ENCODE peak calls at places on chromosomes 13 and 19, in six cellular contexts. One of them, this sample, is unnamed.

GRCh38 chr19:14369399-14370168 is 11.7 kb upstream of the ADGRE5 start:
- DNase-seq in psoas muscle: no peak
- DNase-seq in AG04450: no peak
- DNase-seq in PC-3: no peak
- DNase-seq in CD8-positive, alpha-beta T cell: peak
- DNase-seq in fibroblast of mammary gland: peak
- DNase-seq in this sample: no peak

GRCh38 chr19:51696606-51697005 is 3.5 kb downstream of the SPACA6 start:
- DNase-seq in psoas muscle: no peak
- DNase-seq in AG04450: no peak
- DNase-seq in PC-3: no peak
- DNase-seq in CD8-positive, alpha-beta T cell: no peak
- DNase-seq in fibroblast of mammary gland: no peak
- DNase-seq in this sample: no peak

GRCh38 chr13:99967498-99967883 is 4.1 kb downstream of the ZIC5 start:
- DNase-seq in psoas muscle: no peak
- DNase-seq in AG04450: no peak
- DNase-seq in PC-3: no peak
- DNase-seq in CD8-positive, alpha-beta T cell: no peak
- DNase-seq in fibroblast of mammary gland: no peak
- DNase-seq in this sample: no peak

GRCh38 chr13:23620613-23621315 is 50.6 kb downstream of the TNFRSF19 start:
- DNase-seq in psoas muscle: no peak
- DNase-seq in AG04450: no peak
- DNase-seq in PC-3: no peak
- DNase-seq in CD8-positive, alpha-beta T cell: no peak
- DNase-seq in fibroblast of mammary gland: no peak
- DNase-seq in this sample: no peak

GRCh38 chr13:30341815-30342570 is 34.6 kb upstream of the KATNAL1 start:
- DNase-seq in psoas muscle: peak
- DNase-seq in AG04450: peak
- DNase-seq in PC-3: peak
- DNase-seq in CD8-positive, alpha-beta T cell: no peak
- DNase-seq in fibroblast of mammary gland: peak
- DNase-seq in this sample: no peak

GRCh38 chr13:99990045-99990977 is 8.7 kb downstream of the ZIC2 start:
- DNase-seq in psoas muscle: no peak
- DNase-seq in AG04450: no peak
- DNase-seq in PC-3: no peak
- DNase-seq in CD8-positive, alpha-beta T cell: no peak
- DNase-seq in fibroblast of mammary gland: no peak
- DNase-seq in this sample: no peak

GRCh38 chr19:14563989-14564650 is 7.7 kb downstream of the NDUFB7 start:
- DNase-seq in psoas muscle: peak
- DNase-seq in AG04450: no peak
- DNase-seq in PC-3: peak
- DNase-seq in CD8-positive, alpha-beta T cell: no peak
- DNase-seq in fibroblast of mammary gland: peak
- DNase-seq in this sample: no peak

GRCh38 chr13:111337741-111338140 is 17.3 kb downstream of the TEX29 start:
- DNase-seq in psoas muscle: no peak
- DNase-seq in AG04450: no peak
- DNase-seq in PC-3: no peak
- DNase-seq in CD8-positive, alpha-beta T cell: no peak
- DNase-seq in fibroblast of mammary gland: peak
- DNase-seq in this sample: no peak

GRCh38 chr19:12995596-12996541 is 594 bp downstream of the NFIX start:
- DNase-seq in psoas muscle: peak
- DNase-seq in AG04450: no peak
- DNase-seq in PC-3: no peak
- DNase-seq in CD8-positive, alpha-beta T cell: no peak
- DNase-seq in fibroblast of mammary gland: no peak
- DNase-seq in this sample: no peak

GRCh38 chr13:75800545-75800944 is 164.4 kb downstream of the LMO7 start:
- DNase-seq in psoas muscle: no peak
- DNase-seq in AG04450: no peak
- DNase-seq in PC-3: no peak
- DNase-seq in CD8-positive, alpha-beta T cell: no peak
- DNase-seq in fibroblast of mammary gland: no peak
- DNase-seq in this sample: no peak
- TF ChIP-seq CTCF in psoas muscle: no peak
- TF ChIP-seq CTCF in AG04450: no peak
- TF ChIP-seq CTCF in PC-3: no peak
- TF ChIP-seq CTCF in CD8-positive, alpha-beta T cell: no peak
- TF ChIP-seq CTCF in fibroblast of mammary gland: no peak
- TF ChIP-seq CTCF in this sample: no peak

DNA sequence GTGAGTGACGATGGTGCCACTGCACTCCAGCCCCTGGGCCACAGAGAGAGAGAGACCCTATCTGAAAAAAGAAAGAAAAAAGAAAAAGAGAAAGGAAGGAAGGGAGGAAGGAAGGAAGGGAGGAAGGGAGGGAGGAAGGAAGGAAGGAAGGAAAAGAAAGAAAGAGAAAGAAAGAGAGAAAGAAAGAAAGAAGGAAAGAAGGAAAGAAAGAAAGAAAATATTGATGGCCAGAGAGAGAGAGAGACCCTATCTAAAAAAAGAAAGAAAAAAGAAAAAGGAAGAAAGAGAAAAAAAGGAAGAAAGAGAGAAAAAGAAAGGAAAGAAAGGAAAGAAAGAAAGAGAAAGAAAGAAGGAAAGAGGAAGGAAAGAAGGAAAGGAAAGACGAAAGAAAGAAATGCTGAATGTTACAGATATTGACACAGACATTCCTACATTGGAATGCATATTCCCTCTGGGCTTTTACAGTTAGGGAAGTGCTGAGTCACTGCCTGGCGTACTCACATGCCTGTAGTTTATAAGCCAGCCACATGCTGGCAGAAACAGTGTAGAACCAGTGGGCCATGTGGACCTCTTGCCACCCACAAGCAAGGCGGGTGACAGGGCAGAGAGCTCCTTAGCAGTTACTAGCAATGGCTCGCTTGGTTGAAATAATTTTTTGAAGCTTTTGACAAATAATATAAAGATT is 34.6 kb upstream of the SLC46A3 start:
- DNase-seq in psoas muscle: no peak
- DNase-seq in AG04450: peak
- DNase-seq in PC-3: peak
- DNase-seq in CD8-positive, alpha-beta T cell: no peak
- DNase-seq in fibroblast of mammary gland: peak
- DNase-seq in this sample: no peak
- TF ChIP-seq CTCF in psoas muscle: no peak
- TF ChIP-seq CTCF in AG04450: peak
- TF ChIP-seq CTCF in PC-3: no peak
- TF ChIP-seq CTCF in CD8-positive, alpha-beta T cell: no peak
- TF ChIP-seq CTCF in fibroblast of mammary gland: no peak
- TF ChIP-seq CTCF in this sample: no peak

GRCh38 chr13:42041017-42041683 is 7.3 kb upstream of the DGKH start:
- DNase-seq in psoas muscle: peak
- DNase-seq in AG04450: no peak
- DNase-seq in PC-3: peak
- DNase-seq in CD8-positive, alpha-beta T cell: no peak
- DNase-seq in fibroblast of mammary gland: peak
- DNase-seq in this sample: peak

GRCh38 chr13:42040730-42041016 is 7.8 kb upstream of the DGKH start:
- DNase-seq in psoas muscle: no peak
- DNase-seq in AG04450: no peak
- DNase-seq in PC-3: no peak
- DNase-seq in CD8-positive, alpha-beta T cell: no peak
- DNase-seq in fibroblast of mammary gland: no peak
- DNase-seq in this sample: no peak

GRCh38 chr13:42043676-42044075 is 4.8 kb upstream of the DGKH start:
- DNase-seq in psoas muscle: no peak
- DNase-seq in AG04450: no peak
- DNase-seq in PC-3: no peak
- DNase-seq in CD8-positive, alpha-beta T cell: no peak
- DNase-seq in fibroblast of mammary gland: no peak
- DNase-seq in this sample: no peak

GRCh38 chr13:42039946-42040729 is 8.3 kb upstream of the DGKH start:
- DNase-seq in psoas muscle: peak
- DNase-seq in AG04450: peak
- DNase-seq in PC-3: peak
- DNase-seq in CD8-positive, alpha-beta T cell: peak
- DNase-seq in fibroblast of mammary gland: peak
- DNase-seq in this sample: peak

DNA sequence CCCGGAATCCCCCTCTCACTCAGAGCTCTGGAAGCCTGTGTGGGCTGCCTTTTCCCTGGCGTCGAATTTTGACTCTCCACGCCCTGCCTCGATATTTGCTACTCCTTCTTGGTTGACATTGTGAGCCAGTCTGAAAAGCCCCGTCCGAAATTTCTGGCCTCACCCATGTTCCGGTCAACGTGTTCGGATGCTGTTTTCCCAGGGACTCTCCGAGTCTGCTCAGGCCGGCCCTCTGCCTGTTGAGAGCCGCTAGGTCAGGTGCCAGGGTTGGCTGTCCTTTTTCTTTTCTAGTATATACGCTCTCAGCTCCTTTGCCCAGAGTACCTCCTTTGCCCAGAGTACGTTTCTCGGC is 6.8 kb upstream of the DGKH start:
- DNase-seq in psoas muscle: peak
- DNase-seq in AG04450: no peak
- DNase-seq in PC-3: peak
- DNase-seq in CD8-positive, alpha-beta T cell: no peak
- DNase-seq in fibroblast of mammary gland: peak
- DNase-seq in this sample: peak
- TF ChIP-seq CTCF in psoas muscle: peak
- TF ChIP-seq CTCF in AG04450: peak
- TF ChIP-seq CTCF in PC-3: no peak
- TF ChIP-seq CTCF in CD8-positive, alpha-beta T cell: no peak
- TF ChIP-seq CTCF in fibroblast of mammary gland: peak
- TF ChIP-seq CTCF in this sample: peak

GRCh38 chr19:37572203-37572602 is 22.4 kb downstream of the ZNF571 start:
- DNase-seq in psoas muscle: no peak
- DNase-seq in AG04450: no peak
- DNase-seq in PC-3: no peak
- DNase-seq in CD8-positive, alpha-beta T cell: no peak
- DNase-seq in fibroblast of mammary gland: peak
- DNase-seq in this sample: no peak
- TF ChIP-seq CTCF in psoas muscle: no peak
- TF ChIP-seq CTCF in AG04450: no peak
- TF ChIP-seq CTCF in PC-3: no peak
- TF ChIP-seq CTCF in CD8-positive, alpha-beta T cell: no peak
- TF ChIP-seq CTCF in fibroblast of mammary gland: no peak
- TF ChIP-seq CTCF in this sample: no peak